ENCODE peak calls at places on chromosomes 3 and 15, in ten cellular contexts. G, K, Z, V, R, F, P, O, U and D are unnamed samples.
A peak's percentile ranks its signal among the peaks of the same experiment; 100 is the strongest.

GRCh38 chr3:123025642-123026521 is 1.7 kb downstream of the SEMA5B start:
- DNase-seq in U (peak; percentile 24), V (no peak), K (no peak), O (peak; percentile 3), G (peak; percentile 79), P (peak; percentile 46), Z (peak; percentile 64), F (no peak), R (peak; percentile 87), D (peak; percentile 40)

GRCh38 chr15:74992619-74993018 is 2.7 kb upstream of the SCAMP5 start:
- DNase-seq in K (no peak), Z (no peak), G (no peak), F (no peak), V (no peak), R (no peak), P (no peak), U (no peak), O (no peak), D (no peak)

GRCh38 chr3:114011059-114011797 is 45.1 kb downstream of the CCDC191 start:
- DNase-seq in U (no peak), V (no peak), G (no peak), R (no peak), Z (no peak), O (no peak), K (no peak), P (no peak), F (no peak), D (no peak)

GRCh38 chr3:43364494-43364893 is 78.2 kb downstream of the SNRK start:
- DNase-seq in P (no peak), G (no peak), F (no peak), V (no peak), K (no peak), Z (no peak), U (no peak), R (no peak), O (no peak), D (no peak)

GRCh38 chr3:100108464-100109079 is 5.7 kb downstream of the FILIP1L start:
- DNase-seq in U (no peak), R (no peak), F (no peak), O (no peak), Z (no peak), P (no peak), V (no peak), G (no peak), K (no peak), D (no peak)

GRCh38 chr3:183766745-183767606 is 58.4 kb downstream of the MAP6D1 start:
- DNase-seq in Z (peak; percentile 81), V (peak; percentile 66), O (peak; percentile 89), P (peak; percentile 67), U (peak; percentile 75), G (peak; percentile 80), F (peak; percentile 67), R (peak; percentile 78), K (peak; percentile 64), D (peak; percentile 86)

GRCh38 chr15:55394694-55395093 is 13.5 kb downstream of the CCPG1 start:
- DNase-seq in G (no peak), V (no peak), Z (no peak), R (no peak), K (no peak), O (no peak), U (no peak), F (peak; percentile 26), P (no peak), D (no peak)

GRCh38 chr15:74399511-74400312 is 32.3 kb upstream of the CYP11A1 start:
- DNase-seq in Z (no peak), R (peak; percentile 94), F (peak; percentile 81), G (no peak), U (no peak), V (peak; percentile 30), K (peak; percentile 87), P (no peak), O (peak; percentile 70), D (no peak)

GRCh38 chr3:184597783-184598182 is 36.2 kb downstream of the EPHB3 start:
- DNase-seq in V (no peak), G (no peak), R (no peak), P (no peak), O (peak; percentile 66), Z (no peak), U (no peak), F (no peak), K (no peak), D (peak; percentile 35)

GRCh38 chr3:188792788-188793187 is 379.0 kb upstream of the TPRG1 start:
- DNase-seq in V (no peak), P (no peak), G (peak; percentile 48), K (peak; percentile 41), O (no peak), Z (peak; percentile 56), F (peak; percentile 48), U (peak; percentile 39), R (no peak), D (no peak)

GRCh38 chr15:64681424-64682024 is 93.9 kb downstream of the RBPMS2 start:
- DNase-seq in K (peak; percentile 69), Z (peak; percentile 31), P (no peak), O (peak; percentile 71), F (peak; percentile 58), V (no peak), R (peak; percentile 84), G (peak; percentile 56), U (peak; percentile 61), D (peak; percentile 76)

GRCh38 chr3:44661189-44661588 is 12.7 kb downstream of the ZNF35 start:
- DNase-seq in O (no peak), R (no peak), Z (no peak), U (no peak), V (no peak), K (no peak), G (no peak), P (no peak), F (no peak), D (no peak)
- TF ChIP-seq CTCF in O (no peak), R (no peak), Z (peak; percentile 65), U (peak; percentile 66), V (no peak), K (peak; percentile 15), G (peak; percentile 41), P (no peak), F (peak; percentile 23), D (no peak)

DNA sequence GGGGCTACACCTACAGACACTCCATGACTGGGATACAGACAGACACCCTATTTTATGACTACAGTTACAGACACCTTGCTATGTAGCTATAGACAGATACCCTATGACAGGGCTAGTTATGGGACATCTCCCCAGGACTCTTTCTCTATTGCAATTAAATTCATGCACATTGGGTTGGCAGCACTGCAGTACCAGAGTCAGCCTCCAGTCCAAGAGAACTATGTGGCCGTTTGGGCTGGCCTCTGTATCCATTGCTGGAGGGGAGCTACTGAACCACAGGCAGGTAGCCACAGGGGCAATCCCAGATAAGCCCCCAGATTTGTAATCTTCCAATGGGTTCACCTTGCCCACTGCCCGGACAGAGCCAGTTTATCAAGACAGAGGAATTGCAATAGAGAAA is 108.4 kb upstream of the SPATA16 start:
- DNase-seq in V (no peak), K (no peak), P (no peak), O (no peak), Z (no peak), G (no peak), U (no peak), R (no peak), F (no peak), D (no peak)
- TF ChIP-seq CTCF in V (no peak), K (no peak), P (no peak), O (peak; percentile 12), Z (no peak), G (no peak), U (no peak), R (no peak), F (no peak), D (no peak)

GRCh38 chr15:82807920-82808633 is 1.4 kb upstream of the WHAMM start:
- DNase-seq in G (no peak), F (no peak), Z (no peak), K (no peak), O (peak; percentile 50), P (no peak), R (no peak), V (no peak), U (no peak), D (no peak)

GRCh38 chr15:82808634-82809041 is 790 bp upstream of the WHAMM start:
- DNase-seq in R (peak; percentile 19), O (peak; percentile 38), U (no peak), V (no peak), G (no peak), P (no peak), K (no peak), Z (no peak), F (no peak), D (no peak)

GRCh38 chr15:82810863-82811421 is 1.5 kb downstream of the WHAMM start:
- DNase-seq in G (no peak), Z (no peak), K (no peak), R (no peak), V (peak; percentile 34), O (no peak), F (no peak), U (no peak), P (no peak), D (no peak)

GRCh38 chr15:82810061-82810862 is 834 bp downstream of the WHAMM start:
- DNase-seq in Z (peak; percentile 66), P (peak; percentile 49), K (peak; percentile 49), U (peak; percentile 52), G (peak; percentile 67), F (peak; percentile 75), O (peak; percentile 49), R (peak; percentile 74), V (peak; percentile 24), D (peak; percentile 61)

DNA sequence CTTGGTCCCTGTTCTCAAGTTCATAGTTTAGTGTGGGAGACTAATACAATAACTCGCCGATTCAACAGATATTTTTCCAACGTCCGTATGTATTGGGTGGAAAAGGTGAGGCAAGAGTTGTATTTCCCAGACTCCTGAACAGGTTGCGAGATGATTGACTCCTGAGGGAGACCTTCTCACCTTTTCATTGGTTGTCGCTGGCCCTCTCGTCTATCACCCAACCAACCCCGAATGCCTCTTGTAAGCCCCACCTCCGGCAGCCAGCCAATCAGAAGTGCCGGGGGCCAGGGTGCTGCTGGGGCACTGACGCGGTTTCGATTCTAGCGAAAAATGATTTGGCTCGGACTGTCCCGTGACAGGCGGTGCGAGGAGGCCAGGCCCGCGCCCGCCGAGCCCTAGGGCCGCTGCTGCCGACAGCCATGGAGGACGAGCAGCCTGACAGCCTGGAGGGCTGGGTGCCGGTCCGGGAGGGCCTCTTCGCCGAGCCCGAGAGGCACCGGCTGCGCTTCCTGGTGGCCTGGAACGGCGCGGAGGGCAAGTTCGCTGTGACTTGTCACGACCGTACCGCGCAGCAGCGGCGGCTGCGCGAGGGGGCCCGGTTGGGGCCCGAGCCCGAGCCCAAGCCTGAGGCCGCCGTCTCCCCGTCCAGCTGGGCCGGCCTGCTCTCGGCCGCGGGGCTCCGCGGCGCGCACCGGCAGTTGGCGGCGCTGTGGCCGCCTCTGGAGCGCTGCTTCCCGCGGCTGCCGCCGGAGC is at the start of gene WHAMM:
- DNase-seq in K (peak; percentile 98), P (peak; percentile 91), V (peak; percentile 95), F (peak; percentile 99), U (peak; percentile 90), O (peak; percentile 99), R (peak; percentile 98), G (peak; percentile 93), Z (peak; percentile 95), D (peak; percentile 99)
- TF ChIP-seq CTCF in K (peak; percentile 4), P (no peak), V (no peak), F (no peak), U (peak; percentile 13), O (no peak), R (no peak), G (no peak), Z (no peak), D (peak; percentile 28)

DNA sequence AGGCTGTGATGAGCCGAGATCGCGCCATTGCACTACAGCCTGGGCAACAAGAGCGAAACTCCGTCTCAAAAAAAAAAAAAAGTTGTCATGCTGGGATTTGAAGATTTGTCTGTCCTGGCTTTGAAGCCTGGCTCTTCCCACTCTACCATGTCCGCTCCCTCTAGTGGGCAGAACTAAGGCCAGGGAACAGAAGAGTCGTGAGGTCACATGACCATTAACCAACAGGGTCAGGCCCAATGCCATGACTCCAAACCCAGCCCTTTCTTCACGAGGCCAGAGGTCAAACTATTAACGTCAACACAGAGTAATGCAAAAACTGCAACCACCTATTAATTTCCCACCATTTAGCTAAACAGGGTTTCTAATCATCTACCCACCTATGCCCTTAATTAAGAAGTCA is 212.1 kb downstream of the ADAMTS17 start:
- DNase-seq in G (no peak), K (no peak), P (no peak), V (no peak), U (no peak), Z (no peak), R (no peak), F (no peak), O (no peak), D (no peak)
- TF ChIP-seq CTCF in G (no peak), K (peak; percentile 16), P (no peak), V (no peak), U (no peak), Z (no peak), R (peak; percentile 23), F (no peak), O (no peak), D (no peak)